ENCODE peak calls at places on chromosomes 5 and 9, in four cellular contexts. One of them, this sample, is unnamed.

GRCh38 chr5:53261245-53261644 is 151.7 kb upstream of the MOCS2 start:
- DNase-seq in GM23338: no peak
- DNase-seq in cardiac fibroblast: peak; percentile 5
- DNase-seq in AG04449: no peak
- DNase-seq in this sample: no peak

GRCh38 chr5:129905467-129906176 is 1.4 kb downstream of the CHSY3 start:
- DNase-seq in cardiac fibroblast: peak; percentile 20
- DNase-seq in AG04449: no peak
- DNase-seq in GM23338: peak; percentile 74
- DNase-seq in this sample: no peak

GRCh38 chr5:43141211-43141610 is 20.5 kb downstream of the ZNF131 start:
- DNase-seq in AG04449: no peak
- DNase-seq in GM23338: no peak
- DNase-seq in cardiac fibroblast: no peak
- DNase-seq in this sample: no peak

GRCh38 chr9:21679432-21679831 is 123.0 kb upstream of the MTAP start:
- DNase-seq in AG04449: no peak
- DNase-seq in GM23338: no peak
- DNase-seq in cardiac fibroblast: peak; percentile 77
- DNase-seq in this sample: no peak

GRCh38 chr5:168798065-168799023 is 219.2 kb upstream of the PANK3 start:
- DNase-seq in cardiac fibroblast: no peak
- DNase-seq in GM23338: no peak
- DNase-seq in AG04449: no peak
- DNase-seq in this sample: no peak

GRCh38 chr9:91178281-91179236 is 183.2 kb downstream of the AUH start:
- DNase-seq in AG04449: no peak
- DNase-seq in GM23338: no peak
- DNase-seq in cardiac fibroblast: no peak
- DNase-seq in this sample: no peak

GRCh38 chr5:29304555-29304954 is 1888.9 kb upstream of the CDH6 start:
- DNase-seq in AG04449: no peak
- DNase-seq in cardiac fibroblast: no peak
- DNase-seq in GM23338: no peak
- DNase-seq in this sample: no peak

GRCh38 chr9:17578911-17579793 is at the start of gene SH3GL2:
- DNase-seq in GM23338: peak; percentile 97
- DNase-seq in cardiac fibroblast: peak; percentile 16
- DNase-seq in AG04449: no peak
- DNase-seq in this sample: no peak

GRCh38 chr9:117546894-117547293 is 132.0 kb upstream of the ASTN2 start:
- DNase-seq in GM23338: peak; percentile 17
- DNase-seq in cardiac fibroblast: no peak
- DNase-seq in AG04449: no peak
- DNase-seq in this sample: no peak

GRCh38 chr5:5140051-5141010 is at the start of gene ADAMTS16:
- DNase-seq in cardiac fibroblast: no peak
- DNase-seq in AG04449: no peak
- DNase-seq in GM23338: peak; percentile 76
- DNase-seq in this sample: no peak

GRCh38 chr9:20670395-20670794 is 13.7 kb upstream of the FOCAD start:
- DNase-seq in AG04449: no peak
- DNase-seq in cardiac fibroblast: no peak
- DNase-seq in GM23338: no peak
- DNase-seq in this sample: no peak

GRCh38 chr5:5046680-5047502 is 93.2 kb upstream of the ADAMTS16 start:
- DNase-seq in cardiac fibroblast: no peak
- DNase-seq in AG04449: no peak
- DNase-seq in GM23338: no peak
- DNase-seq in this sample: no peak

GRCh38 chr5:137289856-137290255 is 209.3 kb downstream of the SPOCK1 start:
- DNase-seq in cardiac fibroblast: peak; percentile 55
- DNase-seq in GM23338: no peak
- DNase-seq in AG04449: no peak
- DNase-seq in this sample: no peak

GRCh38 chr5:149326611-149327010 is 18.7 kb upstream of the GRPEL2 start:
- DNase-seq in AG04449: no peak
- DNase-seq in cardiac fibroblast: no peak
- DNase-seq in GM23338: no peak
- DNase-seq in this sample: no peak

GRCh38 chr5:155460501-155460931 is 447.0 kb downstream of the KIF4B start:
- DNase-seq in AG04449: no peak
- DNase-seq in GM23338: no peak
- DNase-seq in cardiac fibroblast: no peak
- DNase-seq in this sample: no peak

GRCh38 chr5:118042076-118042475 is 946.3 kb downstream of the DTWD2 start:
- DNase-seq in cardiac fibroblast: peak; percentile 10
- DNase-seq in AG04449: no peak
- DNase-seq in GM23338: no peak
- DNase-seq in this sample: no peak

GRCh38 chr5:174503461-174504265 is 220.7 kb upstream of the MSX2 start:
- DNase-seq in AG04449: peak; percentile 16
- DNase-seq in cardiac fibroblast: peak; percentile 60
- DNase-seq in GM23338: no peak
- DNase-seq in this sample: peak; percentile 65

GRCh38 chr5:95668728-95669127 is 14.1 kb downstream of the SPATA9 start:
- DNase-seq in AG04449: no peak
- DNase-seq in GM23338: no peak
- DNase-seq in cardiac fibroblast: peak; percentile 19
- DNase-seq in this sample: no peak

GRCh38 chr5:60487466-60487865 is 212.5 kb downstream of the DEPDC1B start:
- DNase-seq in AG04449: no peak
- DNase-seq in cardiac fibroblast: no peak
- DNase-seq in GM23338: no peak
- DNase-seq in this sample: no peak

GRCh38 chr5:59790399-59791130 is 103.0 kb downstream of the PDE4D start:
- DNase-seq in cardiac fibroblast: peak; percentile 68
- DNase-seq in GM23338: no peak
- DNase-seq in AG04449: no peak
- DNase-seq in this sample: no peak

GRCh38 chr5:18792145-18792544 is 1157.9 kb downstream of the TAF11L14 start:
- DNase-seq in GM23338: no peak
- DNase-seq in AG04449: no peak
- DNase-seq in cardiac fibroblast: no peak
- DNase-seq in this sample: no peak

GRCh38 chr9:137148242-137148641 is 9.3 kb downstream of the GRIN1 start:
- DNase-seq in AG04449: no peak
- DNase-seq in cardiac fibroblast: no peak
- DNase-seq in GM23338: no peak
- DNase-seq in this sample: no peak

GRCh38 chr5:139445325-139446170 is 6.2 kb upstream of the DNAJC18 start:
- DNase-seq in GM23338: no peak
- DNase-seq in cardiac fibroblast: peak; percentile 90
- DNase-seq in AG04449: peak; percentile 79
- DNase-seq in this sample: no peak

GRCh38 chr9:137032893-137033292 is 1.0 kb upstream of the FUT7 start:
- DNase-seq in AG04449: no peak
- DNase-seq in GM23338: no peak
- DNase-seq in cardiac fibroblast: no peak
- DNase-seq in this sample: no peak

GRCh38 chr9:71729816-71730526 is 38.3 kb downstream of the CEMIP2 start:
- DNase-seq in AG04449: no peak
- DNase-seq in GM23338: no peak
- DNase-seq in cardiac fibroblast: no peak
- DNase-seq in this sample: no peak

GRCh38 chr5:59712836-59713487 is 180.6 kb downstream of the PDE4D start:
- DNase-seq in cardiac fibroblast: no peak
- DNase-seq in AG04449: no peak
- DNase-seq in GM23338: peak; percentile 71
- DNase-seq in this sample: no peak

GRCh38 chr5:115542076-115542475 is 2.5 kb downstream of the FEM1C start:
- DNase-seq in cardiac fibroblast: peak; percentile 32
- DNase-seq in GM23338: no peak
- DNase-seq in AG04449: no peak
- DNase-seq in this sample: no peak

GRCh38 chr5:73382412-73382795 is 66.2 kb downstream of the FOXD1 start:
- DNase-seq in cardiac fibroblast: no peak
- DNase-seq in GM23338: peak; percentile 68
- DNase-seq in AG04449: no peak
- DNase-seq in this sample: no peak

GRCh38 chr9:133357656-133358055 is 1.3 kb downstream of the SURF2 start:
- DNase-seq in AG04449: no peak
- DNase-seq in cardiac fibroblast: no peak
- DNase-seq in GM23338: no peak
- DNase-seq in this sample: no peak

GRCh38 chr9:133361507-133362092 is 5.2 kb downstream of the SURF2 start:
- DNase-seq in cardiac fibroblast: no peak
- DNase-seq in GM23338: no peak
- DNase-seq in AG04449: no peak
- DNase-seq in this sample: no peak

GRCh38 chr9:133360400-133361393 is 4.3 kb downstream of the SURF2 start:
- DNase-seq in AG04449: no peak
- DNase-seq in GM23338: no peak
- DNase-seq in cardiac fibroblast: no peak
- DNase-seq in this sample: no peak

GRCh38 chr9:133362359-133363044 is 6.2 kb downstream of the SURF2 start:
- DNase-seq in GM23338: no peak
- DNase-seq in AG04449: no peak
- DNase-seq in cardiac fibroblast: peak; percentile 34
- DNase-seq in this sample: no peak

DNA sequence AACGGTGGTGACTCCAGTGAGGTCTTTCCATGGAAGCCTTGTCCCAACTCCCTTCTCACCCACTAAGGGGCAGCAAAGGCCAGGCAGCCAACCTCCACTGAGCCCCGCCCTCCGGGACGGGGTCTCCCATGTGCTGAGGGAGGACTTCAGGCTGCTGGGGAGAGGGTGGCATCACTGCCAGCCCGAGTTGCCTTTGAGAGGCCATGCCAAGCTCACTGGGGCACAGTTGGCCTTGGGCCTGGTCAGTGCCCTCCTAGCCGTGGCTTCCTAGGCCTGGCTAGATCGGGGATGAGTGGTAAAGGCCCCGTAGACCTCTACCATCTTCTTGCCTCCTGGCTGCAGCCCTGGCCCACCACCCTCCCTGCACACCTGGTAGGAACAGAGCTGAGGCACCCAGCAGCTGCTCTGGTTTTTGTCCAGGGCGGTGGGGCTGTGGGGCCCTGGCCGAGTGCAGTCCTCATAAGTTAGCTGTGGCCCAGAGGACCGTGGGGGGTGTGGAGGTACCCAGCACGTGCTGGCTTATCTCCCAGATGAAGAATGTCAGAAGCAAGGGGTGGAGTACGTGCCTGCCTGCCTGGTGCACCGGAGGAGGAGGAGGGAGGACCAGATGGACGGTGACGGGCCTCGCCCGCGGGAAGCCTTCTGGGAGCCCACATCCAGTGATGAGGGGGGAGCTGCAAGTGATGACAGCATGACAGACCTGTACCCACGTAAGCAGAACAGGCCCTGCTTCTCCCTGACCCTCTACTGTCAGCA is 3.2 kb downstream of the SURF2 start:
- DNase-seq in AG04449: no peak
- DNase-seq in GM23338: peak; percentile 72
- DNase-seq in cardiac fibroblast: no peak
- DNase-seq in this sample: no peak
- TF ChIP-seq CTCF in AG04449: peak; percentile 41
- TF ChIP-seq CTCF in GM23338: peak; percentile 48
- TF ChIP-seq CTCF in cardiac fibroblast: peak; percentile 21
- TF ChIP-seq CTCF in this sample: peak; percentile 37

DNA sequence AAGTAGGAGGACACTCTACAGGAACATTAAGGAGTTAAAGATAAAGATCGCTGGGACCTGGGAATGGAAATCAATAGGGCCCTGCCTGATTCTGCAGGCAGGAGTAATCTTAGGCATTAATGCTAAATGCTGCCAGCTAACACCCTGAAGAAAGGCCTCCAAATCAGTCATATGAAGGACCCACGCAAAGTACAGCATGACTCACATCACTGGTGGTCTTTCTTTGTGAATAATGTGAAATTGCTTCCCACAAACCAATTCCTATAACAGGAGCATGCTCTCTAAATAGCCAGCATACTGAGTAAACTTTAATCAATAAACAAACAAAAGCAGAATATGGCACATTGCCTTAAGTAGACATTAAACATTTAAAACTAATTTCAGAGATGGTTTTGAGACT is 172.3 kb downstream of the SEMA5A start:
- DNase-seq in cardiac fibroblast: no peak
- DNase-seq in AG04449: no peak
- DNase-seq in GM23338: no peak
- DNase-seq in this sample: no peak
- H3K4me3 ChIP-seq in cardiac fibroblast: no peak overlapping the region
- H3K4me3 ChIP-seq in AG04449: no peak overlapping the region
- H3K4me3 ChIP-seq in GM23338: no peak overlapping the region
- H3K4me3 ChIP-seq in this sample: no peak overlapping the region

DNA sequence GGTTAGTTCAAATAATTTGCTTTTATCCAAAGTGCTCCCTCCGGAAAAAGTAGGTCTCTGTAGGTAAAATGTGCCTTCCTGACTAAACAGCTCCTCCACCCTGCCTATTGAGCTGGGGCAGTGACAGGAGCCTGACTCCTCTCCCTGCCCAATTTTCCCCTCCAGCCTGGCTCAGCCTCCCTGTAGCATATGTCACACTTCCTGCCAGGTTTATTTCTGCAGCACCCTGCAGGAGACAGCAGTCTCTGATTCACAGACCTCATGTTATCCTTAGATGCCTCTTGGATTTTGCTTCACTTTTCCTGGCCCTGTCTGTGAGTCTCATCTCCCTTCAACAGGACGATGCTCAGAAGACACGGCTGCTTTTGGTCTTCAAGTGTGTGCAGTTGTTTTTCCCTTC is 33.5 kb downstream of the SLC36A1 start:
- DNase-seq in AG04449: peak; percentile 62
- DNase-seq in GM23338: peak; percentile 27
- DNase-seq in cardiac fibroblast: peak; percentile 25
- DNase-seq in this sample: no peak
- TF ChIP-seq CTCF in AG04449: no peak
- TF ChIP-seq CTCF in GM23338: no peak
- TF ChIP-seq CTCF in cardiac fibroblast: no peak
- TF ChIP-seq CTCF in this sample: no peak

GRCh38 chr5:126594077-126594476 is 942 bp downstream of the ALDH7A1 start:
- DNase-seq in GM23338: peak; percentile 23
- DNase-seq in cardiac fibroblast: peak; percentile 21
- DNase-seq in AG04449: no peak
- DNase-seq in this sample: no peak
- H3K4me3 ChIP-seq in GM23338: peak overlapping the region; percentile 87
- H3K4me3 ChIP-seq in cardiac fibroblast: peak overlapping the region; percentile 65
- H3K4me3 ChIP-seq in AG04449: peak overlapping the region; percentile 76
- H3K4me3 ChIP-seq in this sample: peak overlapping the region; percentile 54